ENCODE peak calls at places on chromosomes 6 and 20, in eight cellular contexts. J is left ventricle myocardium inferior, X is HepG2, M is mucosa of descending colon, V is pancreas, Z is choroid plexus epithelial cell, L is lower lobe of right lung, D is GM12864. T is an unnamed sample.

GRCh38 chr20:32013326-32013725 is 3.1 kb downstream of the CCM2L start:
- DNase-seq in J (no peak), X (no peak), M (no peak), V (no peak), Z (no peak), L (peak), D (no peak), T (no peak)

GRCh38 chr6:73528897-73529296 is 8.1 kb upstream of the EEF1A1 start:
- DNase-seq in J (no peak), X (no peak), M (no peak), V (no peak), Z (no peak), L (no peak), D (no peak), T (no peak)

GRCh38 chr20:38272961-38273360 is 12.4 kb upstream of the KIAA1755 start:
- DNase-seq in J (no peak), X (no peak), M (no peak), V (no peak), Z (peak), L (no peak), D (no peak), T (no peak)

GRCh38 chr20:56342783-56343182 is 16.0 kb upstream of the FAM210B start:
- DNase-seq in J (no peak), X (no peak), M (no peak), V (no peak), Z (no peak), L (no peak), D (no peak), T (no peak)

GRCh38 chr20:53195882-53196610 is 223.9 kb downstream of the TSHZ2 start:
- DNase-seq in J (no peak), X (no peak), M (no peak), V (no peak), Z (no peak), L (no peak), D (no peak), T (no peak)

GRCh38 chr6:15956205-15957106 is 172.4 kb upstream of the MYLIP start:
- DNase-seq in J (no peak), X (peak), M (peak), V (no peak), Z (peak), L (peak), D (no peak), T (no peak)

GRCh38 chr6:36089048-36089447 is 41.3 kb upstream of the MAPK13 start:
- DNase-seq in J (no peak), X (no peak), M (no peak), V (no peak), Z (no peak), L (no peak), D (no peak), T (no peak)

GRCh38 chr6:14153228-14153627 is 35.7 kb downstream of the CD83 start:
- DNase-seq in J (no peak), X (no peak), M (no peak), V (no peak), Z (no peak), L (no peak), D (no peak), T (no peak)

GRCh38 chr20:19260412-19261090 is 48.1 kb downstream of the SLC24A3 start:
- DNase-seq in J (no peak), X (no peak), M (no peak), V (no peak), Z (no peak), L (no peak), D (peak), T (no peak)

GRCh38 chr6:112781236-112781635 is 434.1 kb downstream of the RFPL4B start:
- DNase-seq in J (no peak), X (peak), M (no peak), V (no peak), Z (peak), L (no peak), D (no peak), T (no peak)

GRCh38 chr6:101830501-101831031 is 437.1 kb downstream of the GRIK2 start:
- DNase-seq in J (no peak), X (no peak), M (no peak), V (no peak), Z (peak), L (no peak), D (no peak), T (no peak)

GRCh38 chr20:24273251-24273650 is 196.2 kb upstream of the SYNDIG1 start:
- DNase-seq in J (no peak), X (no peak), M (no peak), V (no peak), Z (no peak), L (no peak), D (no peak), T (no peak)

GRCh38 chr20:57900226-57900905 is 190.6 kb upstream of the PMEPA1 start:
- DNase-seq in J (no peak), X (no peak), M (no peak), V (no peak), Z (no peak), L (no peak), D (no peak), T (no peak)

GRCh38 chr6:24802271-24803059 is 3.7 kb upstream of the ARMH2 start:
- DNase-seq in J (no peak), X (peak), M (no peak), V (no peak), Z (no peak), L (no peak), D (no peak), T (no peak)

DNA sequence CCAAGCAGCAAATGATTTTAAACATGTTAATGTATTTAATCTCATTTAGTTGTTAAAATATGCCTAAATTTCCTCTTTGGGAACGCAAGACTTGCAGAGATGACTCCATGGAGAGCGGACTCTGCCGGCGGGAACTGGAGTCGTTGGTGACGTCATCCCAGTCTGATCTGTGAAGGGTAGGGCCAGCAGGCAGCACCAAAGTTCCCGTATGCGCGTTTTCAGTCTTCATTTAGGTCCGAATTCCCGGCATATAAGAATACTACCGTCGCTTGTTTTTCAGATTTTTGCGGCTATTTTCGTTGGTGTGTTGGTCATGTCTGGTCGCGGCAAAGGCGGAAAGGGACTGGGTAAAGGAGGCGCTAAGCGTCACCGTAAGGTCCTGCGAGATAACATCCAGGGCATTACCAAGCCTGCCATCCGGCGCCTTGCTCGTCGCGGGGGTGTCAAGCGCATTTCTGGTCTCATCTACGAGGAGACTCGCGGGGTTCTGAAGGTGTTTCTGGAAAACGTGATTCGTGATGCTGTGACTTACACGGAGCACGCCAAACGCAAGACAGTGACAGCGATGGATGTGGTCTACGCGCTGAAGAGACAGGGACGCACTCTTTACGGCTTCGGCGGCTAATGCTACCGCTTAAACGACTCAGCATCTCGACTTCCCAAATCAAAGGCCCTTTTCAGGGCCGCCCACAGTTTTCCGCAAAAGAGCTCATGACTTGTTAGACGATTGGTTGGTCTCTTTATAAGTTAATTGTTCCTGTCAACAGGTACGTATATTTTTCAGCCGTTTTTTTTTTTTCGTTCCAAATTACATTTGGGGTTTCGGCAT is 117.3 kb downstream of the HFE start:
- DNase-seq in J (peak), X (peak), M (peak), V (peak), Z (peak), L (peak), D (peak), T (peak)
- TF ChIP-seq CTCF in J (peak), X (peak), M (peak), V (no peak), Z (peak), L (peak), D (peak), T (peak)

GRCh38 chr6:149139782-149140136 is 177.8 kb upstream of the TAB2 start:
- DNase-seq in J (no peak), X (no peak), M (no peak), V (no peak), Z (no peak), L (no peak), D (no peak), T (no peak)

GRCh38 chr6:149138093-149138492 is 179.4 kb upstream of the TAB2 start:
- DNase-seq in J (peak), X (no peak), M (no peak), V (no peak), Z (no peak), L (no peak), D (no peak), T (no peak)

GRCh38 chr6:149137594-149137993 is 179.9 kb upstream of the TAB2 start:
- DNase-seq in J (no peak), X (no peak), M (no peak), V (no peak), Z (peak), L (no peak), D (no peak), T (no peak)

GRCh38 chr6:149140137-149140909 is 177.2 kb upstream of the TAB2 start:
- DNase-seq in J (no peak), X (no peak), M (peak), V (no peak), Z (peak), L (no peak), D (peak), T (no peak)

DNA sequence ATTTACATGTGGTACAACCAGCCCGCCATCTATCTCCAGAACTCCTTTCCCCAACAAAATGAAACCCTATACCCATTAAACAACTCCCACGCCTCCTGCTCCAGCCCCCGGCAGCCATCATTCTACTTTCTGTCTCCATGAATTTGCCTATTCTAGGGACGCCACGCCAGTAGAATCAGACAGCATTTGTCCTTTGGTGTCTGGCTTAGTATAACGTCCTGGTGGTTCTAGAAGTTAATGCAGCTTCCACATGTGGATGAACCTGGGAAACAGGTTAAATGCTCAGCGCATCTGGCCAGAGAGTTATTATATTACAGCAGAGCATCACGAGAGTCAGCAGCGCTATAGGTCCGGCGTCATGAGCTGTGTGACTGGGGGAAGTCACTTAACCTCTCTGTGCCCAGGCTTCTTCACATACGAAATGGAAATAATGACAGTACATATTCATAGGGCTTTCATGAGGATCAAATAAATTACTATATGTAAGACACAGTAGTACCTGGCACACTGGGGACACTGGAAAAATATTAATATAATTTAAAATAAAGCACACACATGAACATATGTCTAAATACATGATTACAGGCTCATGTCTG is 178.7 kb upstream of the TAB2 start:
- DNase-seq in J (no peak), X (no peak), M (no peak), V (no peak), Z (no peak), L (no peak), D (no peak), T (no peak)
- TF ChIP-seq CTCF in J (no peak), X (no peak), M (no peak), V (no peak), Z (no peak), L (no peak), D (peak), T (peak)

DNA sequence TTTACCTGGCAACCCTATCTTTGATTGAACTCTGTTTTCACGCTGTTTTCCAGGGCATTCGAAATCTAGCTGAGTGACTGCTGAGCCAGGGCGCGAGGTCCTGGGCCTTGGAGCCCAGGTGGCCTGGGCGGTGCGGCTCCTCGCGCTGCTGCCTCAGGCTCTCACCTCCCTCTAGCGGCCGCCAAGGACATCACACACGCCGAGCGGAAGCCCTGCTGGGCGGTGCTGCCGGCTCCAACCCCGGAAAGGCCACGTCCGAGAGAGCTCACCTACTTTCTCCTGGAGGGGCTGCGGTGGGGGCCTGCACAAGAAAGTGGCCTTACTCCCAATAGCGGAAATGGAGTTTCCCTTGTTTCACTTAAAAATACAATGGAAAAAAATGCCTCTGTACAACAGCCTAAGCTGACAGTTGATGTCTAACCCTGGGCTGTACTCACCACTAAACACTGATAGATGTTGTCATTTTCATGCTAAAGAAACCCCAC is 77.7 kb downstream of the ELOVL4 start:
- DNase-seq in J (peak), X (peak), M (peak), V (peak), Z (peak), L (peak), D (peak), T (peak)
- TF ChIP-seq CTCF in J (peak), X (peak), M (peak), V (peak), Z (peak), L (peak), D (peak), T (peak)

DNA sequence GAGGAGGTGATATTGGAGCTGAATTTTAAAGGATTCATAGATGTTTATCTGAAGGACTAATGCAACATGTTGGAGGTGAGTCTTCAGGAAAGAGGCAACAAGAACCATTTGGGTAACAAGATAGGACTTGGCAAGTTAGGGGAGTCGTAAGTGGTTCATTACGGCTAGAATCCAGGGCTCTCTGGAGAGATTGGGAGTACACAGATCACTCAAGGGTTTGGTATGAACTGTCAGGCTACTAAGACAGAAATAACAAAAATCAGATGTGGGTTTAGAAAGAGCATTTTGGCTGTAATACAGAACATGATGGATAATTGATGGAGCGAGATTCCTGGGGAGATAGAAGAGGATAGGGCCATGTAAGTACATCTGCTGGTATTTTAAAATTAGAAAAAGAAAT is 86.3 kb upstream of the ESR1 start:
- DNase-seq in J (no peak), X (no peak), M (no peak), V (no peak), Z (no peak), L (no peak), D (no peak), T (no peak)
- TF ChIP-seq CTCF in J (no peak), X (no peak), M (no peak), V (no peak), Z (no peak), L (no peak), D (no peak), T (no peak)

GRCh38 chr6:70705772-70706171 is 38.1 kb downstream of the SMAP1 start:
- DNase-seq in J (no peak), X (no peak), M (no peak), V (no peak), Z (no peak), L (no peak), D (no peak), T (no peak)

GRCh38 chr6:70706491-70707123 is 38.9 kb downstream of the SMAP1 start:
- DNase-seq in J (no peak), X (peak), M (no peak), V (no peak), Z (peak), L (no peak), D (no peak), T (no peak)

GRCh38 chr6:70700922-70701876 is 33.5 kb downstream of the SMAP1 start:
- DNase-seq in J (peak), X (no peak), M (no peak), V (peak), Z (no peak), L (no peak), D (no peak), T (no peak)
- TF ChIP-seq CTCF in J (no peak), X (no peak), M (no peak), V (no peak), Z (no peak), L (no peak), D (no peak), T (no peak)

DNA sequence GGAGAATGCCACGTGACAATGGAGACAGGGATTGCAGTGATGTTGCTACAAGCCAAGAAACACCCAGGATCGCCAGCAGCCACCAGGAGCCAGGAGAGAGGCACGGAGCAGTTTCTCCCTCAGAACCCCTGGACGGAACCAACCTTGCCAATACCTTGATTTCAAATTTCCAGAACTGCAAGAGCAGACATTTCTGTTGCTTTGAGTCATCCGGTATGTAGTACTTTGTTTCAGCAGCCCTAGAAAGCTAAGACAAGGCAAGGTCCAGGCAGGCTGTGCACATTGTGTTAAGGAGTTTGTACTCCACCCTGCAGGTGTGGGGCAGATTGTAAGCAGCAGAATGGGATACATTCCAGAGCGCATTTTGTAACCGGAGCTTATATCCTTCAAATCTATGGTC is 48.3 kb downstream of the TRERF1 start:
- DNase-seq in J (no peak), X (no peak), M (no peak), V (no peak), Z (peak), L (no peak), D (no peak), T (no peak)
- TF ChIP-seq CTCF in J (no peak), X (no peak), M (no peak), V (no peak), Z (peak), L (no peak), D (no peak), T (no peak)

T was measured in type B pancreatic cell.